ENCODE peak calls at places on chromosomes 5 and 9, in eight cellular contexts. One of them, this sample, is unnamed.

GRCh38 chr9:130701059-130702022 is 7.8 kb downstream of the EXOSC2 start:
- DNase-seq in HFF-Myc: peak
- DNase-seq in fibroblast of the aortic adventitia: peak
- DNase-seq in neural crest cell: peak
- DNase-seq in right lobe of liver: peak
- DNase-seq in brain microvascular endothelial cell: peak
- DNase-seq in mesothelial cell of epicardium: peak
- DNase-seq in IMR-90: peak
- DNase-seq in this sample: peak

GRCh38 chr9:126611592-126612328 is 2.0 kb upstream of the LMX1B start:
- DNase-seq in HFF-Myc: no peak
- DNase-seq in fibroblast of the aortic adventitia: peak
- DNase-seq in neural crest cell: peak
- DNase-seq in right lobe of liver: peak
- DNase-seq in brain microvascular endothelial cell: peak
- DNase-seq in mesothelial cell of epicardium: peak
- DNase-seq in IMR-90: peak
- DNase-seq in this sample: peak

GRCh38 chr9:19985081-19985480 is 196.2 kb upstream of the SLC24A2 start:
- DNase-seq in HFF-Myc: no peak
- DNase-seq in fibroblast of the aortic adventitia: no peak
- DNase-seq in neural crest cell: no peak
- DNase-seq in right lobe of liver: no peak
- DNase-seq in brain microvascular endothelial cell: no peak
- DNase-seq in mesothelial cell of epicardium: no peak
- DNase-seq in IMR-90: no peak
- DNase-seq in this sample: no peak

GRCh38 chr5:140253985-140254384 is 48.9 kb downstream of the PFDN1 start:
- DNase-seq in HFF-Myc: no peak
- DNase-seq in fibroblast of the aortic adventitia: peak
- DNase-seq in neural crest cell: no peak
- DNase-seq in right lobe of liver: no peak
- DNase-seq in brain microvascular endothelial cell: no peak
- DNase-seq in mesothelial cell of epicardium: no peak
- DNase-seq in IMR-90: no peak
- DNase-seq in this sample: no peak

GRCh38 chr5:103498800-103499199 is 63.8 kb downstream of the NUDT12 start:
- DNase-seq in HFF-Myc: no peak
- DNase-seq in fibroblast of the aortic adventitia: no peak
- DNase-seq in neural crest cell: peak
- DNase-seq in right lobe of liver: no peak
- DNase-seq in brain microvascular endothelial cell: no peak
- DNase-seq in mesothelial cell of epicardium: no peak
- DNase-seq in IMR-90: no peak
- DNase-seq in this sample: no peak

GRCh38 chr5:141732417-141732816 is 50.4 kb upstream of the ARAP3 start:
- DNase-seq in HFF-Myc: no peak
- DNase-seq in fibroblast of the aortic adventitia: no peak
- DNase-seq in neural crest cell: no peak
- DNase-seq in right lobe of liver: no peak
- DNase-seq in brain microvascular endothelial cell: no peak
- DNase-seq in mesothelial cell of epicardium: no peak
- DNase-seq in IMR-90: no peak
- DNase-seq in this sample: no peak

GRCh38 chr5:147661576-147661975 is 121.0 kb downstream of the JAKMIP2 start:
- DNase-seq in HFF-Myc: no peak
- DNase-seq in fibroblast of the aortic adventitia: peak
- DNase-seq in neural crest cell: no peak
- DNase-seq in right lobe of liver: no peak
- DNase-seq in brain microvascular endothelial cell: no peak
- DNase-seq in mesothelial cell of epicardium: no peak
- DNase-seq in IMR-90: no peak
- DNase-seq in this sample: no peak

GRCh38 chr9:36911601-36912412 is 122.3 kb downstream of the PAX5 start:
- DNase-seq in HFF-Myc: no peak
- DNase-seq in fibroblast of the aortic adventitia: no peak
- DNase-seq in neural crest cell: no peak
- DNase-seq in right lobe of liver: no peak
- DNase-seq in brain microvascular endothelial cell: no peak
- DNase-seq in mesothelial cell of epicardium: no peak
- DNase-seq in IMR-90: no peak
- DNase-seq in this sample: no peak

GRCh38 chr5:103057208-103058130 is 62.5 kb downstream of the GIN1 start:
- DNase-seq in HFF-Myc: no peak
- DNase-seq in fibroblast of the aortic adventitia: peak
- DNase-seq in neural crest cell: no peak
- DNase-seq in right lobe of liver: no peak
- DNase-seq in brain microvascular endothelial cell: peak
- DNase-seq in mesothelial cell of epicardium: no peak
- DNase-seq in IMR-90: peak
- DNase-seq in this sample: no peak

GRCh38 chr9:84301851-84302250 is 38.7 kb downstream of the SLC28A3 start:
- DNase-seq in HFF-Myc: no peak
- DNase-seq in fibroblast of the aortic adventitia: peak
- DNase-seq in neural crest cell: no peak
- DNase-seq in right lobe of liver: no peak
- DNase-seq in brain microvascular endothelial cell: no peak
- DNase-seq in mesothelial cell of epicardium: no peak
- DNase-seq in IMR-90: peak
- DNase-seq in this sample: no peak

GRCh38 chr5:135930949-135931295 is 23.9 kb downstream of the LECT2 start:
- DNase-seq in HFF-Myc: no peak
- DNase-seq in fibroblast of the aortic adventitia: no peak
- DNase-seq in neural crest cell: no peak
- DNase-seq in right lobe of liver: no peak
- DNase-seq in brain microvascular endothelial cell: no peak
- DNase-seq in mesothelial cell of epicardium: peak
- DNase-seq in IMR-90: no peak
- DNase-seq in this sample: no peak

GRCh38 chr5:167626341-167627118 is 664.9 kb upstream of the WWC1 start:
- DNase-seq in HFF-Myc: no peak
- DNase-seq in fibroblast of the aortic adventitia: no peak
- DNase-seq in neural crest cell: no peak
- DNase-seq in right lobe of liver: no peak
- DNase-seq in brain microvascular endothelial cell: no peak
- DNase-seq in mesothelial cell of epicardium: no peak
- DNase-seq in IMR-90: peak
- DNase-seq in this sample: no peak

GRCh38 chr5:55633574-55634203 is 78.4 kb downstream of the SLC38A9 start:
- DNase-seq in HFF-Myc: no peak
- DNase-seq in fibroblast of the aortic adventitia: peak
- DNase-seq in neural crest cell: no peak
- DNase-seq in right lobe of liver: peak
- DNase-seq in brain microvascular endothelial cell: peak
- DNase-seq in mesothelial cell of epicardium: no peak
- DNase-seq in IMR-90: peak
- DNase-seq in this sample: no peak

GRCh38 chr9:120018550-120018949 is 561.4 kb downstream of the CDK5RAP2 start:
- DNase-seq in HFF-Myc: no peak
- DNase-seq in fibroblast of the aortic adventitia: no peak
- DNase-seq in neural crest cell: no peak
- DNase-seq in right lobe of liver: no peak
- DNase-seq in brain microvascular endothelial cell: no peak
- DNase-seq in mesothelial cell of epicardium: no peak
- DNase-seq in IMR-90: no peak
- DNase-seq in this sample: no peak

GRCh38 chr9:128936171-128936865 is 11.1 kb downstream of the DOLK start:
- DNase-seq in HFF-Myc: no peak
- DNase-seq in fibroblast of the aortic adventitia: no peak
- DNase-seq in neural crest cell: no peak
- DNase-seq in right lobe of liver: no peak
- DNase-seq in brain microvascular endothelial cell: no peak
- DNase-seq in mesothelial cell of epicardium: no peak
- DNase-seq in IMR-90: no peak
- DNase-seq in this sample: no peak
- TF ChIP-seq CTCF in HFF-Myc: no peak
- TF ChIP-seq CTCF in fibroblast of the aortic adventitia: no peak
- TF ChIP-seq CTCF in neural crest cell: no peak
- TF ChIP-seq CTCF in right lobe of liver: no peak
- TF ChIP-seq CTCF in brain microvascular endothelial cell: no peak
- TF ChIP-seq CTCF in mesothelial cell of epicardium: no peak
- TF ChIP-seq CTCF in IMR-90: no peak
- TF ChIP-seq CTCF in this sample: no peak

DNA sequence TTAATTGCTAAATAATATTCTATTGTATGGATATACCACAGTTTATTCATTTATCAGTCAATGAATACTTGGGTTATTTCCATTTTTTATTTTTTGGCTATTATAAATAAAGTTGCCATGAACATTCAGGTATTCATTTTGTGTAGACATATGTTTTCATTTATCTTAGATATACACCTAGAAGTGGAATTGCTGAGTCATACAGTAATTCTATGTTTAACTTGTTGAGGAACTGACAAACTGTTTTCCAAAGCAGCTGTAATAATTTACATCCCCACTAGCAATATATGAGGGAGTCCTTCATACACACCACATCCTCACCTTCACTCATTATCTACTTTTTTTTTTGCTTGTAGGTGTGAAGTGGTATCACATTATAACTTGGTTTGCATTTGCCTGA is 123.6 kb downstream of the FBN2 start:
- DNase-seq in HFF-Myc: no peak
- DNase-seq in fibroblast of the aortic adventitia: no peak
- DNase-seq in neural crest cell: no peak
- DNase-seq in right lobe of liver: no peak
- DNase-seq in brain microvascular endothelial cell: no peak
- DNase-seq in mesothelial cell of epicardium: no peak
- DNase-seq in IMR-90: no peak
- DNase-seq in this sample: no peak
- TF ChIP-seq CTCF in HFF-Myc: no peak
- TF ChIP-seq CTCF in fibroblast of the aortic adventitia: no peak
- TF ChIP-seq CTCF in neural crest cell: no peak
- TF ChIP-seq CTCF in right lobe of liver: no peak
- TF ChIP-seq CTCF in brain microvascular endothelial cell: no peak
- TF ChIP-seq CTCF in mesothelial cell of epicardium: no peak
- TF ChIP-seq CTCF in IMR-90: no peak
- TF ChIP-seq CTCF in this sample: no peak

DNA sequence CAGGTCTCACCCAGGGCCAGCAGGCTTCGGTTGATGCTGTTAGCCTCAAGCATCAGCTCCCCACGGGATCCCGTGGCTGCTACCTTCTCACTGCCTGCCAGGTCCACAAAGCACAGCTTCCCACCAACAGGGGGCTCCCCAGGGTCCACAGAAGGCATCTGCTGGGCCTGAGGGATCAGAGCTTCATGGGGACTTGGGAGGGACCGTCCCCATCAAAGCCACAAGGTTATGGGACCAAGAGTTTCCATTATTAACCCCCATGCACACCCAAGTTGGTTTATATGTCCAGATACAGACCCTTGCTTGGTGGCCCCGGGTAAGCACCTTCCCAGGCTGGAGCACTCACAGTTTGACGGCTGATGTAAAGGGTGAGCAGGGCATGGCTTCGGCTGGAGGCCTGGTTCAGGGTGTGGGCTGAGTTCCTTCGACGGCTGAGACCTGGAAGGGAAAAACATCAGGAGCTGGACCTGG is 3.0 kb downstream of the KIF12 start:
- DNase-seq in HFF-Myc: no peak
- DNase-seq in fibroblast of the aortic adventitia: no peak
- DNase-seq in neural crest cell: no peak
- DNase-seq in right lobe of liver: no peak
- DNase-seq in brain microvascular endothelial cell: no peak
- DNase-seq in mesothelial cell of epicardium: no peak
- DNase-seq in IMR-90: no peak
- DNase-seq in this sample: no peak
- TF ChIP-seq CTCF in HFF-Myc: peak
- TF ChIP-seq CTCF in fibroblast of the aortic adventitia: no peak
- TF ChIP-seq CTCF in neural crest cell: peak
- TF ChIP-seq CTCF in right lobe of liver: no peak
- TF ChIP-seq CTCF in brain microvascular endothelial cell: peak
- TF ChIP-seq CTCF in mesothelial cell of epicardium: no peak
- TF ChIP-seq CTCF in IMR-90: peak
- TF ChIP-seq CTCF in this sample: peak

GRCh38 chr9:22990349-22990748 is 543.7 kb downstream of the DMRTA1 start:
- DNase-seq in HFF-Myc: no peak
- DNase-seq in fibroblast of the aortic adventitia: no peak
- DNase-seq in neural crest cell: no peak
- DNase-seq in right lobe of liver: no peak
- DNase-seq in brain microvascular endothelial cell: no peak
- DNase-seq in mesothelial cell of epicardium: no peak
- DNase-seq in IMR-90: no peak
- DNase-seq in this sample: no peak
- TF ChIP-seq CTCF in HFF-Myc: no peak
- TF ChIP-seq CTCF in fibroblast of the aortic adventitia: no peak
- TF ChIP-seq CTCF in neural crest cell: no peak
- TF ChIP-seq CTCF in right lobe of liver: no peak
- TF ChIP-seq CTCF in brain microvascular endothelial cell: no peak
- TF ChIP-seq CTCF in mesothelial cell of epicardium: no peak
- TF ChIP-seq CTCF in IMR-90: no peak
- TF ChIP-seq CTCF in this sample: no peak

DNA sequence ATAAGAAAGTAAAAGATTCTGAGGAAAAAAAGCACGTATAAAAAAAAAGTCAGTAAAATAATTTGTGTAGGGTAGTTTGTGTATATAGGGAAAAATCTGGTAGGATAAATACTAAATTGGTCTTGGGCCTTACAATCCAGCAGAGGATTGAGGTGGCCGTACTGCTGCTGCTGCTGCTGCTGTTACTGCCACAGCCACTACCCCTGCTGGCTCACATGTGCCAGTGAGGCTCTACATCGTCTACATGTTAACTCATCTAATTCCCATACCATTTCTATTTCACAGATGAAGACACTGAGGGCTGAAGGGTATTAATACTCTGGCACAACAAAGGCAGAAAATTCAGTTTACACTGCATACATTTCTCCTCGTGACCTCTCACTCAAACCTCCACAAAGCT is 928.5 kb downstream of the TLE4 start:
- DNase-seq in HFF-Myc: no peak
- DNase-seq in fibroblast of the aortic adventitia: no peak
- DNase-seq in neural crest cell: no peak
- DNase-seq in right lobe of liver: no peak
- DNase-seq in brain microvascular endothelial cell: no peak
- DNase-seq in mesothelial cell of epicardium: no peak
- DNase-seq in IMR-90: no peak
- DNase-seq in this sample: no peak
- TF ChIP-seq CTCF in HFF-Myc: no peak
- TF ChIP-seq CTCF in fibroblast of the aortic adventitia: no peak
- TF ChIP-seq CTCF in neural crest cell: no peak
- TF ChIP-seq CTCF in right lobe of liver: no peak
- TF ChIP-seq CTCF in brain microvascular endothelial cell: no peak
- TF ChIP-seq CTCF in mesothelial cell of epicardium: no peak
- TF ChIP-seq CTCF in IMR-90: no peak
- TF ChIP-seq CTCF in this sample: no peak

GRCh38 chr9:33817327-33818166 is 587 bp downstream of the UBE2R2 start:
- DNase-seq in HFF-Myc: peak
- DNase-seq in fibroblast of the aortic adventitia: peak
- DNase-seq in neural crest cell: peak
- DNase-seq in right lobe of liver: peak
- DNase-seq in brain microvascular endothelial cell: peak
- DNase-seq in mesothelial cell of epicardium: peak
- DNase-seq in IMR-90: peak
- DNase-seq in this sample: peak
- TF ChIP-seq CTCF in HFF-Myc: no peak
- TF ChIP-seq CTCF in fibroblast of the aortic adventitia: peak
- TF ChIP-seq CTCF in neural crest cell: peak
- TF ChIP-seq CTCF in right lobe of liver: no peak
- TF ChIP-seq CTCF in brain microvascular endothelial cell: peak
- TF ChIP-seq CTCF in mesothelial cell of epicardium: no peak
- TF ChIP-seq CTCF in IMR-90: peak
- TF ChIP-seq CTCF in this sample: peak